ENCODE peak calls at places on chromosome 20, in six cellular contexts. V is lower lobe of right lung, T is brain microvascular endothelial cell, S is NB4, A is breast epithelium, L is tibial nerve. R is an unnamed sample.

GRCh38 chr20:48703511-48704219 is 124.1 kb downstream of the PREX1 start:
- DNase-seq in A (no peak), S (no peak), L (no peak), T (no peak), V (no peak), R (no peak)

GRCh38 chr20:19078448-19079373 is 133.7 kb upstream of the SLC24A3 start:
- DNase-seq in T (no peak), V (no peak), L (no peak), A (no peak), S (no peak), R (no peak)

GRCh38 chr20:7195704-7196103 is 428.2 kb downstream of the BMP2 start:
- DNase-seq in A (no peak), T (peak; percentile 85), S (peak; percentile 60), L (no peak), V (no peak), R (no peak)

GRCh38 chr20:15111654-15112053 is 774.2 kb upstream of the FLRT3 start:
- DNase-seq in A (no peak), L (no peak), V (no peak), S (no peak), T (no peak), R (no peak)

GRCh38 chr20:20188647-20189046 is 136.3 kb downstream of the CFAP61 start:
- DNase-seq in L (no peak), T (no peak), A (no peak), S (no peak), V (no peak), R (no peak)

GRCh38 chr20:20003088-20003954 is 13.8 kb upstream of the NAA20 start:
- DNase-seq in A (no peak), T (peak; percentile 35), V (no peak), L (no peak), S (peak; percentile 85), R (no peak)

GRCh38 chr20:58755062-58755697 is 62.6 kb downstream of the NPEPL1 start:
- DNase-seq in A (no peak), S (no peak), T (no peak), V (no peak), L (no peak), R (no peak)

GRCh38 chr20:59258103-59258705 is 42.2 kb upstream of the EDN3 start:
- DNase-seq in V (no peak), S (peak; percentile 89), A (no peak), L (no peak), T (no peak), R (no peak)

GRCh38 chr20:51272392-51272791 is 249.5 kb upstream of the KCNG1 start:
- DNase-seq in S (peak; percentile 35), A (no peak), T (peak; percentile 59), L (no peak), V (no peak), R (no peak)

GRCh38 chr20:37552415-37552814 is 24.7 kb upstream of the BLCAP start:
- DNase-seq in V (no peak), T (peak; percentile 17), L (no peak), S (no peak), A (no peak), R (no peak)

GRCh38 chr20:32142991-32143390 is 33.5 kb downstream of the TM9SF4 start:
- DNase-seq in A (no peak), T (no peak), L (no peak), S (no peak), V (no peak), R (no peak)

GRCh38 chr20:45011108-45011526 is 44.8 kb downstream of the STK4 start:
- DNase-seq in A (no peak), L (peak; percentile 54), S (peak; percentile 70), T (peak; percentile 80), V (no peak), R (peak; percentile 49)

GRCh38 chr20:49948809-49949507 is 12.8 kb downstream of the RNF114 start:
- DNase-seq in T (peak; percentile 97), V (no peak), S (no peak), L (no peak), A (no peak), R (no peak)

GRCh38 chr20:51533291-51534172 is 9.0 kb downstream of the NFATC2 start:
- DNase-seq in A (no peak), V (no peak), T (peak; percentile 33), L (no peak), S (no peak), R (no peak)

GRCh38 chr20:60116128-60116909 is 158.1 kb downstream of the CDH26 start:
- DNase-seq in T (no peak), S (peak; percentile 63), V (no peak), A (no peak), L (no peak), R (no peak)

GRCh38 chr20:42432931-42433330 is 756.8 kb downstream of the PTPRT start:
- DNase-seq in S (no peak), T (no peak), L (no peak), A (no peak), V (no peak), R (no peak)
- TF ChIP-seq CTCF in S (no peak), T (no peak), L (no peak), A (no peak), V (no peak), R (no peak)

GRCh38 chr20:46544576-46544975 is 5.9 kb downstream of the OCSTAMP start:
- DNase-seq in S (peak; percentile 64), T (no peak), A (no peak), V (no peak), L (no peak), R (no peak)

GRCh38 chr20:46545827-46546138 is 4.7 kb downstream of the OCSTAMP start:
- DNase-seq in S (no peak), A (no peak), V (no peak), L (no peak), T (no peak), R (no peak)

GRCh38 chr20:46543959-46544358 is 6.5 kb downstream of the OCSTAMP start:
- DNase-seq in T (no peak), V (no peak), A (no peak), S (no peak), L (no peak), R (no peak)

GRCh38 chr20:46546293-46546692 is 4.2 kb downstream of the OCSTAMP start:
- DNase-seq in L (no peak), A (no peak), S (no peak), V (no peak), T (no peak), R (no peak)

GRCh38 chr20:46545077-46545826 is 5.2 kb downstream of the OCSTAMP start:
- DNase-seq in S (peak; percentile 98), A (no peak), V (no peak), L (no peak), T (no peak), R (no peak)
- H3K4me3 ChIP-seq in S (peak overlapping the region; percentile 22), A (no peak overlapping the region), V (no peak overlapping the region), L (no peak overlapping the region), T (no peak overlapping the region), R (no peak overlapping the region)

GRCh38 chr20:61874421-61875068 is 191.1 kb downstream of the TAF4 start:
- DNase-seq in A (peak; percentile 62), S (peak; percentile 48), T (no peak), L (no peak), V (no peak), R (no peak)
- TF ChIP-seq CTCF in A (peak; percentile 38), S (peak; percentile 40), T (peak; percentile 36), L (no peak), V (no peak), R (no peak)

DNA sequence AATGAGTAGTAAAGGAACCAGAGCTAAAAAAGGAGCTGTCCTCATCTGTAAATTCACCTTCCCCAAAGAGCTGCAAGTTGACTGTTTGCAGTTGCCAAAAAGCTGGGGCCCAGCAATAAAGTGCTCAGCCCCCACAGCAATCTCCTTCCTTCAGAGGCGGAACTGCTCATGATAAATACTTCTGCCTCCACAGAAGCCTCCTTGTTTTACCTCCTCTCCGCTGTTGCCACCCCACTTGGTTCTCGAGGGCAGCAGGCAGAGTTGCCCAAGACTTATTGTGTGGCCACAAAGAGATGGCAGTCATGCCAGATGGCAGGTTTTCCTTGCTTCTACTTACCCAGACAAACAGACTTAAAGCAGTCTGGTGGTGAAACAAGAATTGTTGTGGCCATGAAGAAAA is 66.3 kb downstream of the SLX4IP start:
- DNase-seq in A (no peak), V (peak; percentile 65), S (peak; percentile 97), T (no peak), L (no peak), R (no peak)
- H3K4me3 ChIP-seq in A (no peak overlapping the region), V (no peak overlapping the region), S (peak overlapping the region; percentile 61), T (peak overlapping the region; percentile 30), L (peak overlapping the region; percentile 5), R (peak overlapping the region; percentile 28)

GRCh38 chr20:25220021-25220730 is 24.7 kb downstream of the ENTPD6 start:
- DNase-seq in S (peak; percentile 36), A (no peak), V (no peak), L (no peak), T (no peak), R (no peak)
- TF ChIP-seq CTCF in S (peak; percentile 37), A (no peak), V (peak; percentile 24), L (no peak), T (peak; percentile 64), R (peak; percentile 17)

R was measured in dorsolateral prefrontal cortex.